ENCODE peak calls at places on chromosome 5, in five cellular contexts. One of them, this sample, is unnamed.

GRCh38 chr5:126002222-126002897 is 420.8 kb upstream of the GRAMD2B start:
- DNase-seq in PC-9: no peak
- DNase-seq in heart right ventricle: peak; percentile 83
- DNase-seq in fibroblast of pulmonary artery: peak; percentile 97
- DNase-seq in uterus: peak; percentile 66
- DNase-seq in this sample: no peak

GRCh38 chr5:176651472-176651980 is 4.2 kb downstream of the TSPAN17 start:
- DNase-seq in heart right ventricle: no peak
- DNase-seq in uterus: no peak
- DNase-seq in PC-9: no peak
- DNase-seq in fibroblast of pulmonary artery: no peak
- DNase-seq in this sample: no peak

GRCh38 chr5:36442352-36442751 is 140.7 kb upstream of the RANBP3L start:
- DNase-seq in PC-9: peak; percentile 25
- DNase-seq in heart right ventricle: no peak
- DNase-seq in uterus: no peak
- DNase-seq in fibroblast of pulmonary artery: no peak
- DNase-seq in this sample: no peak

GRCh38 chr5:67319935-67320725 is 123.5 kb upstream of the CD180 start:
- DNase-seq in fibroblast of pulmonary artery: no peak
- DNase-seq in heart right ventricle: no peak
- DNase-seq in PC-9: no peak
- DNase-seq in uterus: no peak
- DNase-seq in this sample: no peak

GRCh38 chr5:33297760-33298216 is 143.0 kb upstream of the TARS1 start:
- DNase-seq in heart right ventricle: no peak
- DNase-seq in uterus: no peak
- DNase-seq in PC-9: no peak
- DNase-seq in fibroblast of pulmonary artery: no peak
- DNase-seq in this sample: no peak

GRCh38 chr5:37871023-37871815 is 31.4 kb upstream of the GDNF start:
- DNase-seq in PC-9: no peak
- DNase-seq in heart right ventricle: no peak
- DNase-seq in fibroblast of pulmonary artery: peak; percentile 9
- DNase-seq in uterus: no peak
- DNase-seq in this sample: no peak

GRCh38 chr5:149288437-149288836 is 16.8 kb downstream of the AFAP1L1 start:
- DNase-seq in uterus: no peak
- DNase-seq in heart right ventricle: peak; percentile 84
- DNase-seq in PC-9: no peak
- DNase-seq in fibroblast of pulmonary artery: peak; percentile 47
- DNase-seq in this sample: no peak

GRCh38 chr5:77329664-77330430 is 119.4 kb downstream of the PDE8B start:
- DNase-seq in fibroblast of pulmonary artery: no peak
- DNase-seq in uterus: no peak
- DNase-seq in heart right ventricle: no peak
- DNase-seq in PC-9: no peak
- DNase-seq in this sample: no peak

GRCh38 chr5:58773744-58774441 is 191.0 kb downstream of the RAB3C start:
- DNase-seq in PC-9: no peak
- DNase-seq in heart right ventricle: peak; percentile 14
- DNase-seq in uterus: no peak
- DNase-seq in fibroblast of pulmonary artery: no peak
- DNase-seq in this sample: peak; percentile 23

GRCh38 chr5:10536511-10536910 is 27.4 kb upstream of the ANKRD33B start:
- DNase-seq in fibroblast of pulmonary artery: no peak
- DNase-seq in PC-9: no peak
- DNase-seq in uterus: no peak
- DNase-seq in heart right ventricle: no peak
- DNase-seq in this sample: peak; percentile 15

GRCh38 chr5:134561871-134562296 is 36.4 kb downstream of the JADE2 start:
- DNase-seq in PC-9: no peak
- DNase-seq in heart right ventricle: peak; percentile 55
- DNase-seq in fibroblast of pulmonary artery: peak; percentile 97
- DNase-seq in uterus: no peak
- DNase-seq in this sample: no peak
- TF ChIP-seq CTCF in PC-9: no peak
- TF ChIP-seq CTCF in heart right ventricle: peak; percentile 60
- TF ChIP-seq CTCF in fibroblast of pulmonary artery: peak; percentile 68
- TF ChIP-seq CTCF in uterus: peak; percentile 24
- TF ChIP-seq CTCF in this sample: no peak

DNA sequence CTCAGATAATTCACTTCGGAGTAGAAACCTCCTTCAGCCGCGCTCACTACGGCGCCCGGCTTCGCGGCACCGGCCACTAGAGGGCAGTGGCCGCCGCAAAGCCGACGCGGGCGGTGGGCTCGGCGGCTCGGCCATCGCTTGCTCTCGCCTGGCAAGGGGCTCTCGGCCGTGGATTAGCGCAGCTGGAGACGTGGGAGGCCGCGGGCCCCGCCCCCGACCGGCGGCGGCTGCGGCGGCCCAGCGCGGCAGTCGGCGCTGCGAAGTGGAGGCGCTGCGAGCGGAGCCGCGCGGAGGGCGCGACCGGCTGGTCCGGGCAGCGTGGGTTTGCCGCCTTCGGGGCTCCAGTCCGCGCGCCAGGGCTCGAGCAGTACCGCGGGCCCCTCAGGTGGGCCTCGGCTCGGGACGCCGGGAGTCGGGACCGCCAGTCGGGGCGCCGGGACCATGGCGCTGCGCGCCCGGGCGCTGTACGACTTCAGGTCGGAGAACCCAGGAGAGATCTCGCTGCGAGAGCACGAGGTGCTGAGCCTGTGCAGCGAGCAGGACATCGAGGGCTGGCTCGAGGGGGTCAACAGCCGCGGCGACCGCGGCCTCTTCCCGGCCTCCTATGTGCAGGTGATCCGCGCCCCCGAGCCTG is at the start of gene SNX18:
- DNase-seq in PC-9: peak; percentile 88
- DNase-seq in uterus: peak; percentile 91
- DNase-seq in fibroblast of pulmonary artery: peak; percentile 94
- DNase-seq in heart right ventricle: peak; percentile 92
- DNase-seq in this sample: peak; percentile 92
- TF ChIP-seq CTCF in PC-9: peak; percentile 90
- TF ChIP-seq CTCF in uterus: peak; percentile 99
- TF ChIP-seq CTCF in fibroblast of pulmonary artery: peak; percentile 52
- TF ChIP-seq CTCF in heart right ventricle: peak; percentile 95
- TF ChIP-seq CTCF in this sample: peak; percentile 93

GRCh38 chr5:112682621-112683061 is 55.0 kb upstream of the APC start:
- DNase-seq in fibroblast of pulmonary artery: no peak
- DNase-seq in PC-9: no peak
- DNase-seq in heart right ventricle: no peak
- DNase-seq in uterus: no peak
- DNase-seq in this sample: no peak
- TF ChIP-seq CTCF in fibroblast of pulmonary artery: no peak
- TF ChIP-seq CTCF in PC-9: no peak
- TF ChIP-seq CTCF in heart right ventricle: no peak
- TF ChIP-seq CTCF in uterus: no peak
- TF ChIP-seq CTCF in this sample: no peak

GRCh38 chr5:141680178-141680577 is 1.9 kb downstream of the ARAP3 start:
- DNase-seq in heart right ventricle: no peak
- DNase-seq in fibroblast of pulmonary artery: no peak
- DNase-seq in uterus: no peak
- DNase-seq in PC-9: no peak
- DNase-seq in this sample: no peak

GRCh38 chr5:141674747-141675146 is 7.3 kb downstream of the ARAP3 start:
- DNase-seq in fibroblast of pulmonary artery: no peak
- DNase-seq in heart right ventricle: no peak
- DNase-seq in PC-9: no peak
- DNase-seq in uterus: no peak
- DNase-seq in this sample: no peak

GRCh38 chr5:141680751-141681201 is 1.3 kb downstream of the ARAP3 start:
- DNase-seq in uterus: no peak
- DNase-seq in fibroblast of pulmonary artery: peak; percentile 92
- DNase-seq in PC-9: peak; percentile 46
- DNase-seq in heart right ventricle: peak; percentile 88
- DNase-seq in this sample: no peak

GRCh38 chr5:141681295-141681694 is 735 bp downstream of the ARAP3 start:
- DNase-seq in uterus: no peak
- DNase-seq in fibroblast of pulmonary artery: no peak
- DNase-seq in heart right ventricle: no peak
- DNase-seq in PC-9: no peak
- DNase-seq in this sample: no peak

GRCh38 chr5:141677415-141677814 is 4.6 kb downstream of the ARAP3 start:
- DNase-seq in heart right ventricle: no peak
- DNase-seq in fibroblast of pulmonary artery: no peak
- DNase-seq in uterus: no peak
- DNase-seq in PC-9: no peak
- DNase-seq in this sample: no peak
- TF ChIP-seq CTCF in heart right ventricle: no peak
- TF ChIP-seq CTCF in fibroblast of pulmonary artery: peak; percentile 24
- TF ChIP-seq CTCF in uterus: no peak
- TF ChIP-seq CTCF in PC-9: no peak
- TF ChIP-seq CTCF in this sample: no peak

GRCh38 chr5:54515634-54516033 is 1.9 kb upstream of the SNX18 start:
- DNase-seq in heart right ventricle: no peak
- DNase-seq in PC-9: no peak
- DNase-seq in uterus: no peak
- DNase-seq in fibroblast of pulmonary artery: no peak
- DNase-seq in this sample: no peak
- TF ChIP-seq CTCF in heart right ventricle: no peak
- TF ChIP-seq CTCF in PC-9: no peak
- TF ChIP-seq CTCF in uterus: no peak
- TF ChIP-seq CTCF in fibroblast of pulmonary artery: no peak
- TF ChIP-seq CTCF in this sample: no peak

GRCh38 chr5:167970002-167970401 is 321.4 kb upstream of the WWC1 start:
- DNase-seq in fibroblast of pulmonary artery: peak; percentile 29
- DNase-seq in heart right ventricle: no peak
- DNase-seq in PC-9: no peak
- DNase-seq in uterus: no peak
- DNase-seq in this sample: no peak
- TF ChIP-seq CTCF in fibroblast of pulmonary artery: no peak
- TF ChIP-seq CTCF in heart right ventricle: no peak
- TF ChIP-seq CTCF in PC-9: no peak
- TF ChIP-seq CTCF in uterus: no peak
- TF ChIP-seq CTCF in this sample: no peak

GRCh38 chr5:35246411-35246810 is 16.1 kb upstream of the PRLR start:
- DNase-seq in uterus: no peak
- DNase-seq in fibroblast of pulmonary artery: no peak
- DNase-seq in heart right ventricle: no peak
- DNase-seq in PC-9: no peak
- DNase-seq in this sample: no peak
- TF ChIP-seq CTCF in uterus: peak; percentile 21
- TF ChIP-seq CTCF in fibroblast of pulmonary artery: no peak
- TF ChIP-seq CTCF in heart right ventricle: no peak
- TF ChIP-seq CTCF in PC-9: no peak
- TF ChIP-seq CTCF in this sample: no peak

This sample was measured in dorsolateral prefrontal cortex.